ENCODE peak calls at places on chromosome 13, in four cellular contexts. One of them, this sample, is unnamed.

GRCh38 chr13:113820813-113821651 is 42.8 kb downstream of the GAS6 start:
- DNase-seq in A549: peak
- DNase-seq in colonic mucosa: no peak
- DNase-seq in CD8-positive, alpha-beta T cell: no peak
- DNase-seq in this sample: peak

GRCh38 chr13:106617561-106617960 is 49.6 kb upstream of the ARGLU1 start:
- DNase-seq in A549: no peak
- DNase-seq in colonic mucosa: no peak
- DNase-seq in CD8-positive, alpha-beta T cell: no peak
- DNase-seq in this sample: no peak

GRCh38 chr13:51357928-51358595 is 18.6 kb downstream of the SERPINE3 start:
- DNase-seq in A549: no peak
- DNase-seq in colonic mucosa: no peak
- DNase-seq in CD8-positive, alpha-beta T cell: no peak
- DNase-seq in this sample: no peak

GRCh38 chr13:27171244-27171829 is at the start of gene USP12:
- DNase-seq in A549: no peak
- DNase-seq in colonic mucosa: no peak
- DNase-seq in CD8-positive, alpha-beta T cell: no peak
- DNase-seq in this sample: peak

GRCh38 chr13:50573046-50573445 is 270.4 kb downstream of the DLEU7 start:
- DNase-seq in A549: no peak
- DNase-seq in colonic mucosa: no peak
- DNase-seq in CD8-positive, alpha-beta T cell: no peak
- DNase-seq in this sample: no peak

GRCh38 chr13:47794963-47795362 is 206.1 kb downstream of the SUCLA2 start:
- DNase-seq in A549: peak
- DNase-seq in colonic mucosa: no peak
- DNase-seq in CD8-positive, alpha-beta T cell: no peak
- DNase-seq in this sample: no peak

GRCh38 chr13:98879965-98880364 is 97.9 kb downstream of the DOCK9 start:
- DNase-seq in A549: no peak
- DNase-seq in colonic mucosa: no peak
- DNase-seq in CD8-positive, alpha-beta T cell: no peak
- DNase-seq in this sample: no peak

GRCh38 chr13:44337581-44337980 is 36.0 kb upstream of the SERP2 start:
- DNase-seq in A549: no peak
- DNase-seq in colonic mucosa: no peak
- DNase-seq in CD8-positive, alpha-beta T cell: no peak
- DNase-seq in this sample: no peak

GRCh38 chr13:99677388-99677951 is 176.2 kb downstream of the TM9SF2 start:
- DNase-seq in A549: no peak
- DNase-seq in colonic mucosa: no peak
- DNase-seq in CD8-positive, alpha-beta T cell: no peak
- DNase-seq in this sample: no peak

GRCh38 chr13:96822900-96823299 is 171.4 kb downstream of the OXGR1 start:
- DNase-seq in A549: peak
- DNase-seq in colonic mucosa: peak
- DNase-seq in CD8-positive, alpha-beta T cell: no peak
- DNase-seq in this sample: peak

GRCh38 chr13:111280666-111281577 is 39.5 kb upstream of the TEX29 start:
- DNase-seq in A549: no peak
- DNase-seq in colonic mucosa: no peak
- DNase-seq in CD8-positive, alpha-beta T cell: no peak
- DNase-seq in this sample: no peak

GRCh38 chr13:26320766-26321165 is 66.8 kb downstream of the CDK8 start:
- DNase-seq in A549: no peak
- DNase-seq in colonic mucosa: no peak
- DNase-seq in CD8-positive, alpha-beta T cell: no peak
- DNase-seq in this sample: no peak

GRCh38 chr13:36131931-36132297 is 732 bp upstream of the DCLK1 start:
- DNase-seq in A549: no peak
- DNase-seq in colonic mucosa: peak
- DNase-seq in CD8-positive, alpha-beta T cell: no peak
- DNase-seq in this sample: no peak

GRCh38 chr13:28611654-28612131 is 47.2 kb upstream of the POMP start:
- DNase-seq in A549: no peak
- DNase-seq in colonic mucosa: no peak
- DNase-seq in CD8-positive, alpha-beta T cell: no peak
- DNase-seq in this sample: no peak

GRCh38 chr13:111664696-111665095 is 344.3 kb downstream of the TEX29 start:
- DNase-seq in A549: no peak
- DNase-seq in colonic mucosa: no peak
- DNase-seq in CD8-positive, alpha-beta T cell: no peak
- DNase-seq in this sample: no peak

GRCh38 chr13:75416327-75417005 is 65.5 kb downstream of the TBC1D4 start:
- DNase-seq in A549: no peak
- DNase-seq in colonic mucosa: no peak
- DNase-seq in CD8-positive, alpha-beta T cell: no peak
- DNase-seq in this sample: no peak

GRCh38 chr13:28434934-28435333 is 60.0 kb downstream of the FLT1 start:
- DNase-seq in A549: no peak
- DNase-seq in colonic mucosa: no peak
- DNase-seq in CD8-positive, alpha-beta T cell: no peak
- DNase-seq in this sample: no peak

GRCh38 chr13:45242070-45242469 is 41.2 kb upstream of the KCTD4 start:
- DNase-seq in A549: peak
- DNase-seq in colonic mucosa: no peak
- DNase-seq in CD8-positive, alpha-beta T cell: no peak
- DNase-seq in this sample: peak

GRCh38 chr13:108915634-108916497 is 286.5 kb downstream of the MYO16 start:
- DNase-seq in A549: peak
- DNase-seq in colonic mucosa: peak
- DNase-seq in CD8-positive, alpha-beta T cell: no peak
- DNase-seq in this sample: peak

GRCh38 chr13:23433171-23434153 is at the start of gene SACS:
- DNase-seq in A549: peak
- DNase-seq in colonic mucosa: no peak
- DNase-seq in CD8-positive, alpha-beta T cell: no peak
- DNase-seq in this sample: no peak

GRCh38 chr13:90445179-90445578 is 902.3 kb upstream of the MIR17HG start:
- DNase-seq in A549: peak
- DNase-seq in colonic mucosa: no peak
- DNase-seq in CD8-positive, alpha-beta T cell: no peak
- DNase-seq in this sample: no peak

GRCh38 chr13:51524846-51525566 is 59.3 kb upstream of the WDFY2 start:
- DNase-seq in A549: no peak
- DNase-seq in colonic mucosa: no peak
- DNase-seq in CD8-positive, alpha-beta T cell: no peak
- DNase-seq in this sample: no peak

GRCh38 chr13:99015606-99016520 is 38.0 kb upstream of the DOCK9 start:
- DNase-seq in A549: no peak
- DNase-seq in colonic mucosa: no peak
- DNase-seq in CD8-positive, alpha-beta T cell: no peak
- DNase-seq in this sample: no peak

GRCh38 chr13:44622701-44623100 is 46.6 kb upstream of the TSC22D1 start:
- DNase-seq in A549: no peak
- DNase-seq in colonic mucosa: no peak
- DNase-seq in CD8-positive, alpha-beta T cell: no peak
- DNase-seq in this sample: no peak

GRCh38 chr13:98368019-98368418 is 190.9 kb upstream of the RNF113B start:
- DNase-seq in A549: no peak
- DNase-seq in colonic mucosa: no peak
- DNase-seq in CD8-positive, alpha-beta T cell: no peak
- DNase-seq in this sample: no peak

GRCh38 chr13:71882120-71882519 is 15.1 kb upstream of the DACH1 start:
- DNase-seq in A549: no peak
- DNase-seq in colonic mucosa: no peak
- DNase-seq in CD8-positive, alpha-beta T cell: no peak
- DNase-seq in this sample: no peak

GRCh38 chr13:71039440-71039839 is 827.6 kb downstream of the DACH1 start:
- DNase-seq in A549: no peak
- DNase-seq in colonic mucosa: no peak
- DNase-seq in CD8-positive, alpha-beta T cell: no peak
- DNase-seq in this sample: no peak

GRCh38 chr13:37488682-37489081 is 109.9 kb downstream of the POSTN start:
- DNase-seq in A549: no peak
- DNase-seq in colonic mucosa: no peak
- DNase-seq in CD8-positive, alpha-beta T cell: no peak
- DNase-seq in this sample: no peak

GRCh38 chr13:73259061-73259908 is 200.5 kb downstream of the KLF5 start:
- DNase-seq in A549: no peak
- DNase-seq in colonic mucosa: no peak
- DNase-seq in CD8-positive, alpha-beta T cell: no peak
- DNase-seq in this sample: no peak

GRCh38 chr13:110179116-110179857 is 127.7 kb downstream of the COL4A1 start:
- DNase-seq in A549: no peak
- DNase-seq in colonic mucosa: no peak
- DNase-seq in CD8-positive, alpha-beta T cell: no peak
- DNase-seq in this sample: no peak

GRCh38 chr13:99997702-99998219 is 16.2 kb downstream of the ZIC2 start:
- DNase-seq in A549: no peak
- DNase-seq in colonic mucosa: no peak
- DNase-seq in CD8-positive, alpha-beta T cell: no peak
- DNase-seq in this sample: no peak

GRCh38 chr13:39415403-39415802 is 187.6 kb downstream of the LHFPL6 start:
- DNase-seq in A549: peak
- DNase-seq in colonic mucosa: peak
- DNase-seq in CD8-positive, alpha-beta T cell: no peak
- DNase-seq in this sample: peak

GRCh38 chr13:24877531-24877930 is 113.6 kb downstream of the RNF17 start:
- DNase-seq in A549: no peak
- DNase-seq in colonic mucosa: no peak
- DNase-seq in CD8-positive, alpha-beta T cell: no peak
- DNase-seq in this sample: no peak

GRCh38 chr13:82370306-82370705 is 1512.0 kb downstream of the SLITRK1 start:
- DNase-seq in A549: no peak
- DNase-seq in colonic mucosa: no peak
- DNase-seq in CD8-positive, alpha-beta T cell: no peak
- DNase-seq in this sample: no peak

GRCh38 chr13:112755331-112755730 is 65.5 kb downstream of the ATP11A start:
- DNase-seq in A549: no peak
- DNase-seq in colonic mucosa: no peak
- DNase-seq in CD8-positive, alpha-beta T cell: no peak
- DNase-seq in this sample: no peak

GRCh38 chr13:112756967-112757758 is 67.3 kb downstream of the ATP11A start:
- DNase-seq in A549: no peak
- DNase-seq in colonic mucosa: no peak
- DNase-seq in CD8-positive, alpha-beta T cell: no peak
- DNase-seq in this sample: no peak

GRCh38 chr13:112756081-112756480 is 66.2 kb downstream of the ATP11A start:
- DNase-seq in A549: no peak
- DNase-seq in colonic mucosa: no peak
- DNase-seq in CD8-positive, alpha-beta T cell: no peak
- DNase-seq in this sample: no peak

GRCh38 chr13:112757759-112758086 is 67.9 kb downstream of the ATP11A start:
- DNase-seq in A549: no peak
- DNase-seq in colonic mucosa: no peak
- DNase-seq in CD8-positive, alpha-beta T cell: no peak
- DNase-seq in this sample: no peak

DNA sequence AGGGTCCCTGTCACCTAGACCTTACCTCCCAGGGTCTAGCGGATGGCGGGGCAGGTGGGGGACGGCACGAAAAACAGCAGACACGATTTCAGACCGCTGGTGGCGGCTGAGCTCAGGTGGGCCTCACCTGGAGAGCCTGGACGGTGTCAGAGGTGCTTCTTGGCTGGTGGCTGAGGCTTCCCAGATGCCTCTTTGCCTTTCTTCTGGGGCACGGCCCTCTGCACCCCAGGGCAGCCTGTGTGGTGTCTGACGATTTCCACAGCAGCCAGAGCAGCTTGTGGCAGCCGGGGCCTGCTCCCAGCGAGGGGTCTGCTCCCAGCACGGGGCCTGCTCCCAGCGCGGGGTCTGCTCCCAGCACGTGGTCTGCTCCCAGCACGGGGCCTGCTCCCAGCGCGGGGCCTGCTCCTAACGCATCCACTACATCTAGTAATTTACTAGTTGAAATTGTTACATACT is 66.7 kb downstream of the ATP11A start:
- DNase-seq in A549: no peak
- DNase-seq in colonic mucosa: no peak
- DNase-seq in CD8-positive, alpha-beta T cell: no peak
- DNase-seq in this sample: no peak
- H3K27ac ChIP-seq in A549: no peak
- H3K27ac ChIP-seq in colonic mucosa: no peak
- H3K27ac ChIP-seq in CD8-positive, alpha-beta T cell: no peak
- H3K27ac ChIP-seq in this sample: no peak

DNA sequence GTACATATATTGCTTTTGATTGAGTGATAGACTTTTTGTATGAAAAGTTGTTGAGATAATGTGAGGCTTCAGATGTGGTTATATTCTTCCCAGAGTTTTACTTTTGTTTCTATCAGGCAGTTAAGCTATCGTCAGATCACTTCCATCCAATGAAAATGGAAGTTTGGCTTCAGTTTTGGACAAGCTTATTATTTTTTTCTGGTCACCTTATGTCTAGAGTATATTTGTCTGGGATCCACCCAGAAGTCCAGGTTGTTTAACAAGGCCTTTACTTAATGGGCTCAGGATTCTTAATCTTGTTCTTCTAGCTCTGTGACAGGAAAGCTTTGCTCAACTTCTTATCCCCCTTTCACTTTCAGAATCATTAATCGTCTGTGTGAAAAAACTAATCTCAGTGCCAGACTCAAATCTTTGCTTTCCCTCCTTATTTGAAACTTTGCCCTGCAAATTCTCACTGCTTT is 150.9 kb downstream of the PDS5B start:
- DNase-seq in A549: no peak
- DNase-seq in colonic mucosa: no peak
- DNase-seq in CD8-positive, alpha-beta T cell: no peak
- DNase-seq in this sample: peak
- H3K27ac ChIP-seq in A549: no peak
- H3K27ac ChIP-seq in colonic mucosa: peak
- H3K27ac ChIP-seq in CD8-positive, alpha-beta T cell: peak
- H3K27ac ChIP-seq in this sample: peak

GRCh38 chr13:59671853-59672252 is 491.9 kb downstream of the DIAPH3 start:
- DNase-seq in A549: no peak
- DNase-seq in colonic mucosa: no peak
- DNase-seq in CD8-positive, alpha-beta T cell: no peak
- DNase-seq in this sample: no peak
- H3K27ac ChIP-seq in A549: no peak
- H3K27ac ChIP-seq in colonic mucosa: no peak
- H3K27ac ChIP-seq in CD8-positive, alpha-beta T cell: no peak
- H3K27ac ChIP-seq in this sample: no peak

GRCh38 chr13:21060827-21061076 is 634 bp downstream of the LATS2 start:
- DNase-seq in A549: no peak
- DNase-seq in colonic mucosa: no peak
- DNase-seq in CD8-positive, alpha-beta T cell: no peak
- DNase-seq in this sample: no peak
- H3K27ac ChIP-seq in A549: peak
- H3K27ac ChIP-seq in colonic mucosa: peak
- H3K27ac ChIP-seq in CD8-positive, alpha-beta T cell: no peak
- H3K27ac ChIP-seq in this sample: peak

DNA sequence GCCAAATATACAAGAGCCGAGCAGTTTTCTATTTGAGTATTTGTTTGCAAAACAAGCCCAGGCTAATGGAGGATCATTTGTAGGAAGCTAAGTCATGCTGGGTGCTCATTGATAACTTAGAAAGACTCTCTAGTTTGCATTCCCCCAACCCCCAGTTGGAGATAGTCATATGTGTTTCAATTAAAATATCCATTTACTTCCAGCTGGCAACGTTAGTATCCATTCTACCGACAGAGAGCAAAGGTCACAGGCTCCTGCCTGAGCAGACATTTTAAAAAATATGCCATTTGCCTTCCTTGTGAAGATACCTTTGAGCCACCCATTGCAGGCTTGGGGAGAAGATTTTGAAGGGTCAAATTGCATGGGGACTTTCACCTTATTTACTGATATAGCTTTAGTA is 334.9 kb downstream of the GPC6 start:
- DNase-seq in A549: no peak
- DNase-seq in colonic mucosa: no peak
- DNase-seq in CD8-positive, alpha-beta T cell: no peak
- DNase-seq in this sample: no peak
- H3K27ac ChIP-seq in A549: no peak
- H3K27ac ChIP-seq in colonic mucosa: no peak
- H3K27ac ChIP-seq in CD8-positive, alpha-beta T cell: no peak
- H3K27ac ChIP-seq in this sample: no peak

This sample was measured in prostate gland.